ENCODE peak calls at places on chromosomes 11 and 22, in six cellular contexts. L, X, E, Q, M and B are unnamed samples.

GRCh38 chr11:71486320-71486719 is 33.3 kb downstream of the NADSYN1 start:
- ATAC-seq in L (no peak), X (no peak), E (no peak), Q (no peak), M (no peak), B (no peak)

GRCh38 chr11:11871991-11872401 is 30.2 kb downstream of the USP47 start:
- ATAC-seq in L (no peak), X (no peak), E (no peak), Q (peak), M (peak), B (no peak)

GRCh38 chr11:76792505-76793264 is 9.5 kb downstream of the TSKU start:
- ATAC-seq in L (no peak), X (peak), E (no peak), Q (no peak), M (no peak), B (no peak)

GRCh38 chr22:43154887-43155536 is 3.7 kb downstream of the TSPO start:
- ATAC-seq in L (no peak), X (no peak), E (peak), Q (no peak), M (no peak), B (no peak)

GRCh38 chr11:78338138-78338537 is 79.5 kb downstream of the GAB2 start:
- ATAC-seq in L (no peak), X (peak), E (peak), Q (no peak), M (no peak), B (no peak)

GRCh38 chr22:37633082-37633692 is 6.3 kb upstream of the SH3BP1 start:
- ATAC-seq in L (no peak), X (no peak), E (no peak), Q (no peak), M (peak), B (no peak)

GRCh38 chr11:83520849-83521248 is 234.7 kb upstream of the CCDC90B start:
- ATAC-seq in L (no peak), X (peak), E (no peak), Q (no peak), M (no peak), B (no peak)

GRCh38 chr11:73795925-73796632 is 8.4 kb downstream of the MRPL48 start:
- ATAC-seq in L (peak), X (no peak), E (no peak), Q (peak), M (peak), B (no peak)

GRCh38 chr11:60307507-60308195 is 19.4 kb upstream of the MS4A6E start:
- ATAC-seq in L (no peak), X (no peak), E (no peak), Q (no peak), M (no peak), B (no peak)

GRCh38 chr11:103274025-103274424 is 164.8 kb downstream of the DYNC2H1 start:
- ATAC-seq in L (no peak), X (no peak), E (no peak), Q (no peak), M (no peak), B (no peak)

GRCh38 chr11:31757245-31757835 is 53.8 kb downstream of the PAX6 start:
- ATAC-seq in L (no peak), X (no peak), E (peak), Q (no peak), M (no peak), B (no peak)

GRCh38 chr11:98616256-98616655 is 404.5 kb upstream of the CNTN5 start:
- ATAC-seq in L (no peak), X (no peak), E (peak), Q (no peak), M (no peak), B (no peak)

GRCh38 chr11:114321621-114322257 is 25.5 kb downstream of the NNMT start:
- ATAC-seq in L (no peak), X (no peak), E (peak), Q (no peak), M (no peak), B (peak)

GRCh38 chr11:28476864-28477263 is 368.7 kb downstream of the METTL15 start:
- ATAC-seq in L (no peak), X (no peak), E (no peak), Q (no peak), M (no peak), B (no peak)

GRCh38 chr11:88484873-88485621 is 147.5 kb upstream of the CTSC start:
- ATAC-seq in L (peak), X (peak), E (peak), Q (peak), M (peak), B (no peak)

GRCh38 chr11:61516675-61517516 is 8.3 kb downstream of the LRRC10B start:
- ATAC-seq in L (peak), X (peak), E (peak), Q (peak), M (peak), B (peak)

GRCh38 chr11:88324562-88325345 is 12.8 kb downstream of the CTSC start:
- ATAC-seq in L (no peak), X (no peak), E (no peak), Q (no peak), M (no peak), B (no peak)

GRCh38 chr22:36323855-36324331 is 63.9 kb downstream of the MYH9 start:
- ATAC-seq in L (no peak), X (no peak), E (peak), Q (no peak), M (no peak), B (peak)
- TF ChIP-seq POLR2AphosphoS5 in L (no peak), X (no peak), E (no peak), Q (no peak), M (no peak), B (peak)

DNA sequence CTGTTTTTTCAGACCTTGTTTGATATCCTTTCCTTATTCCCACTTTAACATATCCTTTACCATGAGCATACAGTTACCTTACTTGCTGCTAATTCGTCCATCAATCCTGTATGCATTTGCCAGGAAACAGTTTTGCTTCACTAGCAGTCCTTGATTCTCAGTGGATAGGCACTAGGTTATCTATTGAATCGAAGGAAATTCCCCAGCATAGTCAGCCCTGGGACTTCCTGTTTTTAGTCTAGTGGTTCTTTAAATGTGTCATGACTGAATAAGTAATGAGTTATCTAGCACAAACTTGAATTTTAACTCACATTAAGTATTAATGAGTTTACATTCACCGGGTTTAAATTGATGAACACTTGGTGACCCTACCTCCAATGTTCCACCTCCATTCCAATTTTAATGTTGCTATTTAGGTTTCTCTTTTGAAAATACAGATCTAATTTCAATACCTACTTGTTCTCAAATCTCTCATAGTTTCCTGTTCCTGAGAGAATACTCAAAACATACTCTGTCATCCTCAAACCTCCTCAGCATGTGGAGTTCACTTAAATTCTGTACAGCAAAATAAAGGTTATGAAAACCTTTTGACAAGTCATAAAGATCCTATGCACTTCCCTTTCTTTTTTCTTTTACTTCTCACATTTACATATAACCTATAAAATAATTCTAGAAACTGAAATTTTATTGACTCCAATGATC is 1375.1 kb upstream of the TENM4 start:
- ATAC-seq in L (no peak), X (no peak), E (no peak), Q (no peak), M (no peak), B (no peak)
- TF ChIP-seq POLR2AphosphoS5 in L (no peak), X (no peak), E (no peak), Q (no peak), M (no peak), B (no peak)

DNA sequence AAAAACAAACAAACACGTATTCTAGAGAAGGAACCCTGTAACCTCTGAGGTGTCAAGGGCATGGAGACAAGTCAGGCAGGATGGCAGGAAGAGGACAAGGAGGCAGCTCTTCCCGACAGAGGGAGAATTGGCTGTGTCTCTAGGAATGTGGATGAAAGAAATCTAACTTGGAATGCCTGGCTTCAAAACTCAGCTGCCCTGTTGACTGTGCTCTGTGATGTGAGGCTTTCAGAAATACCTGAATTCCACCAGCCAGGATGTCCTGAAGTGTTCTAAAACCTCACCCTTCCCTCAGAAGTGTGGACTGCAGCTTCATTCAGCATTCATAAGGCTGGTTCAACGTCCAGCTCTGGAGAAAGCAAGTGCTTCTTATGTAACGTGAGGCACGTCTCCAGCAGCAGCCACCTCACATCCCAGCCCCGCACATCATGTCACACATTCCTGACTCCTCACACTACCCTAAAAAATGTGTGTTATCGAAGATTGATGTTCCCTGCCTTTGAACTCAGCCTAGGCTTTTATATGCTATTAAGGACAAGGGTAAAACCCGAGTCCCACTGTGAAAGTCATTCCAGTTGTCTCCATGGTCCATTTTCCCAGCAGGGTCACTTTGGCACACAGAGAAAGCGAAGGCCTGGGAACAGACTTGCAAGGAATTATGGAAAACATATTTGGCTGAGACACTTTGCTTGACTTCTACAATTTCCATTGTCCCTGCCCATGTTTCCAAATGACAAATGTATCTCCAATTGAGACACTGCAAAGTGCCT is 398.8 kb downstream of the ETS1 start:
- ATAC-seq in L (no peak), X (no peak), E (no peak), Q (no peak), M (no peak), B (no peak)
- TF ChIP-seq POLR2AphosphoS5 in L (no peak), X (no peak), E (peak), Q (no peak), M (no peak), B (no peak)

GRCh38 chr11:134131628-134132244 is 62.9 kb downstream of the JAM3 start:
- ATAC-seq in L (no peak), X (no peak), E (no peak), Q (no peak), M (no peak), B (no peak)

GRCh38 chr11:134134167-134134566 is 65.3 kb downstream of the JAM3 start:
- ATAC-seq in L (no peak), X (no peak), E (no peak), Q (no peak), M (no peak), B (no peak)

DNA sequence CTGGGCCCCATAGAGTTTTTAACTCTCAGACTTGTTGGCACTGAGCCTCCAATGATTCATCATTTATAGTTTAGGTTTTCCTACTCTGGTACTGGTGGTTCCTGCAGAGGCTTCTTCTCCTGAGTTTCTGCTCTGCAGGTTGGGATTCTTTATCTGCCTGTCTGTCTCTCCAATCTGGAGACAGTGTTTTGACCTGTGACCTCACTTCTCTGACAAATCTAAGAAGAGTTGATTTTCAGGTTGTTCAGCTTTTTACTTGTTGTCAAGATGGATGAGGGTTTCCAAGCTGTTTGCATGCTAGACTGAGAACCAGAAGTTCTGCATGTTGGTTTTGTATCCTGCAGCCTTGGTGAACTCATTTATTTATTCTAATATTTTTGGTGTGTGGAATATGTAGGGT is 63.9 kb downstream of the JAM3 start:
- ATAC-seq in L (no peak), X (no peak), E (no peak), Q (no peak), M (no peak), B (no peak)
- TF ChIP-seq POLR2AphosphoS5 in L (no peak), X (no peak), E (no peak), Q (no peak), M (no peak), B (no peak)

GRCh38 chr11:68039526-68040086 is 781 bp downstream of the TCIRG1 start:
- ATAC-seq in L (no peak), X (peak), E (peak), Q (peak), M (no peak), B (no peak)

GRCh38 chr11:68038718-68039525 is at the start of gene TCIRG1:
- ATAC-seq in L (peak), X (peak), E (peak), Q (peak), M (peak), B (peak)

GRCh38 chr11:68041617-68042218 is 2.9 kb downstream of the TCIRG1 start:
- ATAC-seq in L (no peak), X (no peak), E (no peak), Q (no peak), M (no peak), B (no peak)

GRCh38 chr11:68040957-68041591 is 2.2 kb downstream of the TCIRG1 start:
- ATAC-seq in L (no peak), X (no peak), E (no peak), Q (no peak), M (no peak), B (no peak)

DNA sequence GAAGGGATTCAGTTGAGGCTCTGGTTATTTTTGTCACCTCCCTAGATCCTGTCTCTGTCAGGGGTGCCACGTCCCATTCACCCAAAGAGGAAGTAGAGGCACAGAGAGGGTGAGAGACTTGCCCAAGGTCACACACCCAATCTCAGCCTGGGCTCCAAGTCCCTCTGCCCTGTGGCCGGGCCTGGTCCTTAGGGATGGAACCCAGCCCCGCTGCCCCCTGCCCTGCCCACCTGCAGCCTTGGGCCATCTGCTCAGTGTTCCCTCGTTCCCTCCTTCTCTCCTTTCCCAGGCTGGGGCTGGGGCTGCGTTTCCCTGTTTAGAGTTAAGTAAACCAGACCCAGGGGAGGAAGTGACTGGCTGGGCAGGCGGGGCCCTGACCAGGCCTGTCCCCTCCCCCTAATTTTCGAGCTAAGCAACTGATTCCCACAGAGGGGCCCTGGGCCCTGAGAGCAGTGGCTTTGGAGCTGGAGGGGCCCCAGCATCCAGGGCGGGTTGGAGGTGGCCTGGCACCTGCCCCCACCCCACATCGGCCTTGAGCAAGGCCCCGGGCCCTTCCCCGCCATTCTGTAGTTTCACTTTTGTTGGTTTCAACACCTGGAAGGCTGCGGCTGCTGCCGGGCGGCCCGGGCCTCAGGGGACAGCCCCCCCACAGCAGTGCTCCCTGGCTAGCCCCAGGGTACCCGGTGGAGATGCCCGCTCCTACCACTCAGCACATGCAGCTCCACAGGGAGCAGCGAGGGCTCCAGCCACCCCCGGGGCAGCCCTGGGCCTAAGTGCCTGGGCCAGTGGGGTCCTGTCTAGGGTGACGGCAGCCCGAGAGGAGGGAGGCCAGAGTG is 1.5 kb downstream of the TCIRG1 start:
- ATAC-seq in L (no peak), X (peak), E (peak), Q (peak), M (peak), B (peak)
- TF ChIP-seq POLR2AphosphoS5 in L (no peak), X (no peak), E (peak), Q (no peak), M (no peak), B (peak)

GRCh38 chr11:104968856-104969776 is 742 bp upstream of the CASP4 start:
- ATAC-seq in L (peak), X (peak), E (peak), Q (peak), M (peak), B (peak)

GRCh38 chr11:104965735-104966134 is 2.6 kb downstream of the CASP4 start:
- ATAC-seq in L (no peak), X (no peak), E (no peak), Q (no peak), M (no peak), B (no peak)

GRCh38 chr11:104967493-104968364 is 645 bp downstream of the CASP4 start:
- ATAC-seq in L (no peak), X (no peak), E (peak), Q (no peak), M (no peak), B (peak)

GRCh38 chr11:104970756-104971155 is 2.4 kb upstream of the CASP4 start:
- ATAC-seq in L (no peak), X (no peak), E (no peak), Q (no peak), M (no peak), B (no peak)

DNA sequence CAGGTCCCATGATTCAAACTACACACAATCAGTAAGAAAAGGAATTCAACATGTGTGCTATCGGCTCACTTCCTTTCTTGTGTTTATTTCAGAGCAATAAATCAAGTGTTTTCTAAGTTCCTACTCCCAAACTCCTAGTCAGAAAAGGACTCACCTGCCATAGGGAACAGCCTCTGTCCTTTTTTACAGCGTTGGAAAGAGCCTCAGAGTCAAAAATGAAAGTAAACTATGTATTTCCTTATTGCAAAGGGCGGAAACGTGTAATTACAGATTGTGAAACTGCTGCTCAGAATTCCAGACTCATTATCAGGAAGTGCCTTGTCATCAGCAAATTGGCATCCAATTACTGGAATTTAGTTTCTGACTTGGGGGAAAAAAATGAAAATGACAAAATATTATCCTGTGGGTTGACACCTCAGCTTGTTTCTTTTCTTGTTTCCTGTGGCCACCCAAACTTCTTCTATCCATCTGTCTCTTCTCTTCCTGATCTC is at the start of gene CASP4:
- ATAC-seq in L (peak), X (peak), E (peak), Q (no peak), M (peak), B (peak)
- TF ChIP-seq POLR2AphosphoS5 in L (peak), X (peak), E (peak), Q (no peak), M (no peak), B (peak)

DNA sequence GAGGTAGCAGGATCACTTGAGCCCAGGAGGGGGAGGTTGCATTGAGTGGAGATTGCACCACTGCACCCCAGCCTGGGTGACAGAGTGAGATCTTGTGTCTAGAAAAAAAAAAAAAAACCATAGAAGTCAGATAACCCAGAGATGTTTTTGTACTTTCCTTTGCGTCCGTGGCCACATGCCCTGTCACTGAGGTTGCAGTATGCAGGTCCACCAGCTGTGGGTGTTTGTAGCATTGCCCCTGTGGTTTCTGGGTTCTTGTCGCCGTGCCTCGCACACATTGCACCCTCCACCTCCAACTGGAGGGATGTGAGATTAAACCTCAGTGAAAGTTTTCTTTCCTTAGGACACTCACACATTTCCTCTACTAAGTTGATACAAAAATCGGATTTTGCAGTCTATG is 70.3 kb downstream of the TNRC6B start:
- ATAC-seq in L (no peak), X (no peak), E (no peak), Q (no peak), M (no peak), B (no peak)
- TF ChIP-seq POLR2AphosphoS5 in L (no peak), X (no peak), E (no peak), Q (no peak), M (no peak), B (no peak)

DNA sequence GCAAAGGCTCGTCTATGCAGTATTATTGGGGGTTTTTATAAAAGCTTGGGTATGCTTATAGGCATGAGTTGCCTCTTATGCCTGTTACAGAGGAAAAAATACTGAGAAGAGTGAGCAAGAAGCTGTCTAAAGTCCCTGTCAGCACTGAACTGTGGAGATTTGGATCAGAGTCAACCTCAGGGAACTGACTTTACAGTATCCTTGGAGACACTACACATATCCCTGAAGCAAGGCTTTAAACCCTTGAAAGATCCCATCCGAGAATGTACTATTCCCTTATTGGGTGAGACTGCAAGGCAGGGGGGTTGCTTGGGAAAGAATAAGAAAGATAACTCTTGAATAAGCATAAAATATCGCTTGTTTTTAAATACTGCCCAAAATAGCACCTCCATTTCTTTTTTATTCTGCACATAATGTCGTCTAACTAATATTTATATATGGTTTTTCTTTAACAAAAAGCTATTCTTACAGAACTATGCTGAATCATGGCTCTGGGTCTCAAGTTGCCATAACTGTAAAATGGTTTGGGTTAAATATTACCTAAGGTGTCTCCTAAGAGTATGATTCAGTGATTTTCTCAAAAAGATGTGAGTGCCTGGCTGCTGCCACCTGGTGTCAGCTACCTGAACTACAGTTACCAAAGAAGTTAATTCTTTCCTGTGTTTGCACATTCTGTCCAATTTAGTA is 1062.8 kb downstream of the DLG2 start:
- ATAC-seq in L (peak), X (peak), E (peak), Q (no peak), M (no peak), B (peak)
- TF ChIP-seq POLR2AphosphoS5 in L (no peak), X (no peak), E (no peak), Q (peak), M (no peak), B (no peak)